ENCODE peak calls at places on chromosomes 4 and X, in five cellular contexts. One of them, this sample, is unnamed. For H3K9me3 and H3K4me1, the result is how much of the 10 kb centered on the place peaks cover.

GRCh38 chrX:123277347-123277746 is 93.3 kb downstream of the GRIA3 start:
- DNase-seq in stomach: no peak
- DNase-seq in PC-9: no peak
- DNase-seq in ovary: no peak
- DNase-seq in fibroblast of lung: no peak
- DNase-seq in this sample: no peak

GRCh38 chrX:47776301-47776700 is 60.4 kb upstream of the ZNF81 start:
- DNase-seq in ovary: no peak
- DNase-seq in stomach: no peak
- DNase-seq in PC-9: no peak
- DNase-seq in fibroblast of lung: no peak
- DNase-seq in this sample: no peak

GRCh38 chr4:20403317-20403716 is 151.6 kb downstream of the SLIT2 start:
- DNase-seq in ovary: no peak
- DNase-seq in stomach: no peak
- DNase-seq in fibroblast of lung: no peak
- DNase-seq in PC-9: no peak
- DNase-seq in this sample: no peak

GRCh38 chr4:101400096-101400495 is 52.8 kb upstream of the PPP3CA start:
- DNase-seq in ovary: no peak
- DNase-seq in stomach: no peak
- DNase-seq in PC-9: no peak
- DNase-seq in fibroblast of lung: no peak
- DNase-seq in this sample: no peak

GRCh38 chr4:184295206-184295605 is 77.5 kb upstream of the ENPP6 start:
- DNase-seq in stomach: no peak
- DNase-seq in fibroblast of lung: no peak
- DNase-seq in ovary: no peak
- DNase-seq in PC-9: no peak
- DNase-seq in this sample: no peak

GRCh38 chr4:97239699-97239997 is 903.6 kb downstream of the STPG2 start:
- DNase-seq in ovary: no peak
- DNase-seq in stomach: no peak
- DNase-seq in PC-9: no peak
- DNase-seq in fibroblast of lung: no peak
- DNase-seq in this sample: no peak

GRCh38 chr4:87973283-87974169 is 2.0 kb upstream of the SPP1 start:
- DNase-seq in fibroblast of lung: peak
- DNase-seq in PC-9: peak
- DNase-seq in ovary: peak
- DNase-seq in stomach: peak
- DNase-seq in this sample: no peak

GRCh38 chrX:50941638-50942037 is 31.1 kb downstream of the BMP15 start:
- DNase-seq in ovary: no peak
- DNase-seq in stomach: no peak
- DNase-seq in PC-9: no peak
- DNase-seq in fibroblast of lung: no peak
- DNase-seq in this sample: peak

GRCh38 chr4:71290074-71290473 is 48.7 kb upstream of the SLC4A4 start:
- DNase-seq in PC-9: no peak
- DNase-seq in ovary: no peak
- DNase-seq in fibroblast of lung: peak
- DNase-seq in stomach: no peak
- DNase-seq in this sample: no peak

GRCh38 chr4:169723207-169723606 is 34.5 kb downstream of the HPF1 start:
- DNase-seq in ovary: no peak
- DNase-seq in PC-9: no peak
- DNase-seq in stomach: no peak
- DNase-seq in fibroblast of lung: peak
- DNase-seq in this sample: no peak

GRCh38 chrX:137118536-137118935 is 84.7 kb upstream of the GPR101 start:
- DNase-seq in stomach: no peak
- DNase-seq in ovary: no peak
- DNase-seq in fibroblast of lung: no peak
- DNase-seq in PC-9: no peak
- DNase-seq in this sample: no peak

GRCh38 chr4:25727711-25728493 is 72.3 kb downstream of the SLC34A2 start:
- DNase-seq in fibroblast of lung: no peak
- DNase-seq in stomach: no peak
- DNase-seq in ovary: no peak
- DNase-seq in PC-9: no peak
- DNase-seq in this sample: no peak

GRCh38 chr4:70704333-70705145 is 16.2 kb downstream of the UTP3 start:
- DNase-seq in PC-9: peak
- DNase-seq in stomach: peak
- DNase-seq in fibroblast of lung: peak
- DNase-seq in ovary: peak
- DNase-seq in this sample: peak

DNA sequence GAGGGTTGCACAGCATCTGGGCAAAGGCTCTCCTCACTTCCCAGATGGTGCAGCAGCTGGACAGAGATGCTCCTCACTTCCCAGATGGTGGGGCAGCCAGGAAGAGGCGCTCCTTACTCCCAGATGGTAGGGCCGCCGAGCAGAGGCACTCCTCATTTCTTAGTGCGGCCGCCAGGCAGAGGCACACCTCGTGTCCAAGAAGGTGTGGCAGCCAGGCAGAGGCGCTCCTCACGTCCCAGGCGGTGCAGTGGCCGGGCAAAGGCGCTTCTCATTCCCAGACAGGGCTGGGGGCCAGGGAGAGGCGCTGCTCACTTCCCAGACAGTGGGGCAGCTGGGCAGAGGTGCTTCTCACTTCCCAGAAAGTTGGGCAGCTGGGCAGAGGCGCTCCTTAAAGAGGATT is 48.8 kb downstream of the ZNF732 start:
- DNase-seq in ovary: no peak
- DNase-seq in fibroblast of lung: no peak
- DNase-seq in PC-9: no peak
- DNase-seq in stomach: no peak
- DNase-seq in this sample: no peak
- H3K9me3 ChIP-seq in ovary: under half
- H3K9me3 ChIP-seq in fibroblast of lung: under half
- H3K9me3 ChIP-seq in PC-9: under half
- H3K9me3 ChIP-seq in stomach: under half
- H3K9me3 ChIP-seq in this sample: under half

GRCh38 chr4:2281575-2282343 is 19.9 kb upstream of the MXD4 start:
- DNase-seq in stomach: peak
- DNase-seq in PC-9: no peak
- DNase-seq in fibroblast of lung: no peak
- DNase-seq in ovary: no peak
- DNase-seq in this sample: no peak
- TF ChIP-seq CTCF in stomach: no peak
- TF ChIP-seq CTCF in PC-9: no peak
- TF ChIP-seq CTCF in fibroblast of lung: no peak
- TF ChIP-seq CTCF in ovary: no peak
- TF ChIP-seq CTCF in this sample: no peak

DNA sequence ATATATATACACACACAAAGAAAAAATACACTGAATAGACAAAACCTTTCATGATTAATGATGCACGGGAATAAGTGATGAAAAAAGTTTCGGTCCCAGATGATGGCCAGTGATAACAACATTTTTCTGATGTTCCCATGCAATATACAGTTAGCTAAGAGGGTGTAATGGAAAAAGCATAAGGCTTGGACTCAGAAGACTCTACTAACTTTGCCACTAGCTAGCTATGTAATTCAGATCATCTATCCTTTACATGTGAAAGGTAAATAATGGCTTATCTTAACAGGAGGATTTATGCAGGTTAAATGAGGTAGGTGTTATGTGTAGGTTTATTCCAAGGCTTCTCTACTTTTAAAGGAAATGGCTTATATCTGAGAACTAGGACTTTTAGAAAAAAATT is 4.3 kb downstream of the RPS3A start:
- DNase-seq in ovary: no peak
- DNase-seq in stomach: no peak
- DNase-seq in PC-9: no peak
- DNase-seq in fibroblast of lung: no peak
- DNase-seq in this sample: no peak
- H3K4me1 ChIP-seq in ovary: under half
- H3K4me1 ChIP-seq in stomach: under half
- H3K4me1 ChIP-seq in PC-9: under half
- H3K4me1 ChIP-seq in fibroblast of lung: under half
- H3K4me1 ChIP-seq in this sample: under half

DNA sequence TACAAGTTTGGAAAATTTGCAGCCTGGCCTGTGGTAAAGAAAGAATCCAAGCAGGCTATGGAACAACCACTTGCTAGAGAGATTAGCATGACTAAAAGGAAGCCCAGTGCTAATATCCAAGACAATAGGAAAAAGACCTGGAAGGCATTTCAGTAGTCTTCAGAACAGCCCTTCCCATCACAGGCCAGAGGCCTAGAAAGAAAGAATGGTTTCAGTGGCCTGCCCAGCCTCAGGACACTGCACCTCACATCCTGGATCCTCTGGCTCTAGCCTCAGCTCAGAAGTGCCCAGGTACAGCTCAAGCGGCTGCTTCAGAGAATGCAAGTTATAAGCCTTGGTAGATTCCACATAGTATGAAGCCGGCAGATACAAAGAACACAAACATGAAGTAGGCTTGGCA is 449.8 kb upstream of the AR start:
- DNase-seq in stomach: no peak
- DNase-seq in fibroblast of lung: no peak
- DNase-seq in ovary: no peak
- DNase-seq in PC-9: no peak
- DNase-seq in this sample: no peak
- H3K9me3 ChIP-seq in stomach: under half
- H3K9me3 ChIP-seq in fibroblast of lung: under half
- H3K9me3 ChIP-seq in ovary: under half
- H3K9me3 ChIP-seq in PC-9: under half
- H3K9me3 ChIP-seq in this sample: under half

DNA sequence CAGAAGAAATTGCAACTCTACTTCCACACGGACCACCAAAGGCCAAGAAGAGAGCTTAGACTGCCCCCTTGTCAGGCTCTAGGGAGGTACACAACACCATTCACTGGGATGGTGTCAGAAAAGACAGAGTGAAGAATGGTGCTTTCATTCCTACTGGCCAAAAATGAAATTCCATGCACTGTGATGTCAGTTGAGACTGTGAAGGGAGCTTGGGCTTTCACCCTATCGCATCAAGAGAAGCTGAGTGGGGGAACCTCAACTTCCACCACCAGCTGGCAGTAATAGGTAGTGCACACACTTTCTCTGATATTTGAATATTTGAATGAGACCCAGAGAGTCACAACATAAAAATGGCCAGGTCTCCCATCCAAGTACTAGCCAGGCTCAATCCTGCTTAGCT is 65.9 kb downstream of the ZNF711 start:
- DNase-seq in ovary: no peak
- DNase-seq in PC-9: no peak
- DNase-seq in stomach: no peak
- DNase-seq in fibroblast of lung: no peak
- DNase-seq in this sample: no peak
- TF ChIP-seq CTCF in ovary: no peak
- TF ChIP-seq CTCF in PC-9: no peak
- TF ChIP-seq CTCF in stomach: no peak
- TF ChIP-seq CTCF in fibroblast of lung: no peak
- TF ChIP-seq CTCF in this sample: no peak

GRCh38 chr4:80029364-80029763 is 43.7 kb downstream of the ANTXR2 start:
- DNase-seq in fibroblast of lung: no peak
- DNase-seq in PC-9: no peak
- DNase-seq in ovary: no peak
- DNase-seq in stomach: no peak
- DNase-seq in this sample: no peak

GRCh38 chr4:80035336-80035735 is 37.7 kb downstream of the ANTXR2 start:
- DNase-seq in stomach: peak
- DNase-seq in ovary: no peak
- DNase-seq in PC-9: no peak
- DNase-seq in fibroblast of lung: no peak
- DNase-seq in this sample: no peak

GRCh38 chr4:80036306-80036705 is 36.7 kb downstream of the ANTXR2 start:
- DNase-seq in stomach: no peak
- DNase-seq in fibroblast of lung: no peak
- DNase-seq in ovary: peak
- DNase-seq in PC-9: no peak
- DNase-seq in this sample: no peak

GRCh38 chr4:80036949-80037348 is 36.1 kb downstream of the ANTXR2 start:
- DNase-seq in ovary: no peak
- DNase-seq in fibroblast of lung: peak
- DNase-seq in PC-9: no peak
- DNase-seq in stomach: no peak
- DNase-seq in this sample: no peak

DNA sequence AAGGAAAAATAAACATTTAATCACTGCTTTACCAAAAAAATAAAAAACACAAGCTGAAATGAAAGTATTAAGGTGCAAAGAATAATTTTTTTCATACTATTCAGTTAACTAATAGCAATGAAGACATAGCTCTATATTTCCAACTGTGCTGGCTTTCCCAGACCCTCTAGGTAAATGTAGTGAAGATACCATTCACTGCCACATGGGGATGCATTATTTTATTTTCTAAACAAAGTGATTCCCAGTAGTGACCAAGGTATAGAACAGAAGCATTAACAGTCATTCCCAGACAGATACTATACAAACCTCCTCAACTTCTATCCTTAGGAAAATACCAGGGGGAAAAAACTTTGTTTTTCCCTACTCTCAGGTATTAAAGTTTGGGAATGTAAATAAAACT is 39.4 kb downstream of the ANTXR2 start:
- DNase-seq in PC-9: no peak
- DNase-seq in ovary: no peak
- DNase-seq in stomach: no peak
- DNase-seq in fibroblast of lung: no peak
- DNase-seq in this sample: no peak
- H3K4me1 ChIP-seq in PC-9: under half
- H3K4me1 ChIP-seq in ovary: under half
- H3K4me1 ChIP-seq in stomach: under half
- H3K4me1 ChIP-seq in fibroblast of lung: under half
- H3K4me1 ChIP-seq in this sample: under half

DNA sequence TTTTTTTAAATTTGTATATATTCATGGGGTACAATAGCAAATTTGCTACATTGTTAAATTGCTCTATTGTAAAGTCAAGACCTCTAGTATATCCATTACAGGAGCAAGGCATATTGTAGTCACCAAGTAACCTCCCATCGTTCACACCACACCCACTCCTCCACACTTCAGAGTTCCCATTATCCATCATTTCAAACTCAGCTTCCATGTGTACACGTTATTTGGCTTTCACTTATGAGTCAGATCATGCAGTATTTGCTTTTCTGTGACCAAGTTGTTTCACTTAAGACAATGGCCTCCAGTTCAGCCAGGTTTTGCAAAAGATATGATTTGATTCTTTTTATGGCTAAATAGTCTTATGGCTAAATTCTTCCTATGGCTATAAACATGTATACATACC is 2614.2 kb downstream of the PCDH7 start:
- DNase-seq in stomach: no peak
- DNase-seq in fibroblast of lung: peak
- DNase-seq in ovary: no peak
- DNase-seq in PC-9: no peak
- DNase-seq in this sample: no peak
- H3K9me3 ChIP-seq in stomach: under half
- H3K9me3 ChIP-seq in fibroblast of lung: under half
- H3K9me3 ChIP-seq in ovary: under half
- H3K9me3 ChIP-seq in PC-9: under half
- H3K9me3 ChIP-seq in this sample: under half